ENCODE peak calls at places on chromosomes 12 and 14, in eight cellular contexts. W is endothelial cell, D is lung, Z is germinal center, J is amygdala, I is fibroblast of lung, T is left cardiac atrium, G is HS-27A. F is an unnamed sample.

GRCh38 chr14:50955373-50956043 is 11.2 kb upstream of the PYGL start:
- DNase-seq in W (peak), D (peak), Z (no peak), J (peak), I (peak), T (peak), G (peak), F (peak)

GRCh38 chr12:127774828-127775227 is 492.1 kb upstream of the TMEM132C start:
- DNase-seq in W (no peak), D (no peak), Z (no peak), J (no peak), I (no peak), T (peak), G (no peak), F (no peak)

GRCh38 chr12:661720-662486 is 1.3 kb downstream of the NINJ2 start:
- DNase-seq in W (no peak), D (no peak), Z (no peak), J (peak), I (no peak), T (peak), G (no peak), F (no peak)

GRCh38 chr12:96198970-96199369 is 4.8 kb downstream of the ELK3 start:
- DNase-seq in W (no peak), D (no peak), Z (no peak), J (no peak), I (peak), T (no peak), G (peak), F (no peak)

GRCh38 chr12:90682398-90682797 is 272.6 kb downstream of the CCER1 start:
- DNase-seq in W (no peak), D (no peak), Z (no peak), J (no peak), I (peak), T (no peak), G (peak), F (no peak)

GRCh38 chr12:109084425-109084824 is 8.8 kb downstream of the ALKBH2 start:
- DNase-seq in W (no peak), D (no peak), Z (no peak), J (no peak), I (no peak), T (no peak), G (no peak), F (no peak)

GRCh38 chr14:32635103-32635719 is 303.5 kb upstream of the NPAS3 start:
- DNase-seq in W (no peak), D (no peak), Z (no peak), J (no peak), I (peak), T (no peak), G (no peak), F (no peak)

GRCh38 chr12:27198036-27198435 is 46.0 kb upstream of the STK38L start:
- DNase-seq in W (no peak), D (no peak), Z (no peak), J (no peak), I (peak), T (peak), G (no peak), F (no peak)

GRCh38 chr12:20210795-20211194 is 157.5 kb upstream of the PDE3A start:
- DNase-seq in W (no peak), D (no peak), Z (no peak), J (no peak), I (no peak), T (no peak), G (no peak), F (no peak)

GRCh38 chr12:102441077-102441596 is 39.2 kb downstream of the IGF1 start:
- DNase-seq in W (no peak), D (no peak), Z (no peak), J (no peak), I (no peak), T (no peak), G (no peak), F (no peak)

GRCh38 chr12:57157588-57158173 is 10.3 kb upstream of the LRP1-AS start:
- DNase-seq in W (no peak), D (no peak), Z (no peak), J (no peak), I (no peak), T (no peak), G (no peak), F (no peak)

GRCh38 chr12:87866602-87867292 is 162.5 kb downstream of the C12orf50 start:
- DNase-seq in W (peak), D (no peak), Z (no peak), J (no peak), I (peak), T (no peak), G (no peak), F (no peak)

GRCh38 chr12:129540249-129540648 is 363.6 kb downstream of the TMEM132D start:
- DNase-seq in W (no peak), D (no peak), Z (no peak), J (no peak), I (no peak), T (no peak), G (no peak), F (no peak)

GRCh38 chr12:21860128-21860527 is 81.1 kb downstream of the ABCC9 start:
- DNase-seq in W (no peak), D (no peak), Z (no peak), J (no peak), I (no peak), T (no peak), G (no peak), F (no peak)

GRCh38 chr12:64560395-64561301 is 49.6 kb upstream of the RASSF3 start:
- DNase-seq in W (no peak), D (no peak), Z (no peak), J (no peak), I (peak), T (no peak), G (peak), F (no peak)

GRCh38 chr12:121144416-121144914 is 11.8 kb downstream of the P2RX7 start:
- DNase-seq in W (no peak), D (no peak), Z (no peak), J (no peak), I (peak), T (no peak), G (no peak), F (no peak)

GRCh38 chr14:92121670-92122350 is at the start of the genes CPSF2 and NDUFB1:
- DNase-seq in W (peak), D (peak), Z (peak), J (peak), I (peak), T (peak), G (peak), F (peak)

GRCh38 chr14:105366386-105367074 is 31.8 kb upstream of the TEX22 start:
- DNase-seq in W (no peak), D (no peak), Z (no peak), J (no peak), I (no peak), T (peak), G (no peak), F (no peak)

GRCh38 chr12:116601524-116601923 is 42.3 kb downstream of the MAP1LC3B2 start:
- DNase-seq in W (no peak), D (no peak), Z (no peak), J (no peak), I (peak), T (no peak), G (no peak), F (no peak)

F was measured in right atrium auricular region.